ENCODE peak calls at places on chromosomes 4 and X, in five cellular contexts. M, Z, O, U and W are unnamed samples.

GRCh38 chr4:6277935-6278800 is 8.5 kb downstream of the WFS1 start:
- DNase-seq in M (no peak), Z (no peak), O (no peak), U (no peak), W (no peak)

GRCh38 chr4:126238010-126238409 is 923.3 kb downstream of the FAT4 start:
- DNase-seq in M (no peak), Z (no peak), O (no peak), U (no peak), W (no peak)

GRCh38 chr4:93199492-93199891 is 629.1 kb upstream of the ATOH1 start:
- DNase-seq in M (no peak), Z (no peak), O (peak; percentile 20), U (peak; percentile 13), W (peak; percentile 31)

GRCh38 chr4:155629831-155630425 is 36.7 kb upstream of the GUCY1A1 start:
- DNase-seq in M (no peak), Z (no peak), O (no peak), U (no peak), W (no peak)

GRCh38 chr4:128163177-128164117 is 102.3 kb downstream of the LARP1B start:
- DNase-seq in M (no peak), Z (no peak), O (no peak), U (peak; percentile 60), W (no peak)

GRCh38 chr4:152983221-152983620 is 47.1 kb downstream of the FHDC1 start:
- DNase-seq in M (no peak), Z (no peak), O (no peak), U (no peak), W (no peak)

GRCh38 chr4:1421650-1422049 is 15.4 kb upstream of the NKX1-1 start:
- DNase-seq in M (no peak), Z (no peak), O (no peak), U (no peak), W (no peak)

GRCh38 chr4:91116861-91117260 is 989.7 kb downstream of the CCSER1 start:
- DNase-seq in M (no peak), Z (no peak), O (no peak), U (peak; percentile 2), W (peak; percentile 33)

GRCh38 chr4:165378763-165379631 is at the start of gene CPE:
- DNase-seq in M (peak; percentile 82), Z (peak; percentile 17), O (peak; percentile 55), U (no peak), W (peak; percentile 63)

GRCh38 chrX:40755291-40756249 is 20.2 kb upstream of the MED14 start:
- DNase-seq in M (no peak), Z (no peak), O (no peak), U (no peak), W (no peak)

GRCh38 chr4:37876156-37876555 is 14.7 kb upstream of the TBC1D1 start:
- DNase-seq in M (no peak), Z (no peak), O (no peak), U (no peak), W (no peak)

GRCh38 chr4:5322321-5322720 is 271.0 kb downstream of the STK32B start:
- DNase-seq in M (no peak), Z (no peak), O (no peak), U (no peak), W (no peak)

GRCh38 chr4:123297836-123298235 is 98.8 kb upstream of the SPRY1 start:
- DNase-seq in M (no peak), Z (no peak), O (no peak), U (no peak), W (no peak)

GRCh38 chr4:120843840-120844527 is 78.5 kb downstream of the PRDM5 start:
- DNase-seq in M (peak; percentile 72), Z (no peak), O (no peak), U (no peak), W (no peak)

GRCh38 chr4:72641611-72642010 is 72.6 kb upstream of the ADAMTS3 start:
- DNase-seq in M (no peak), Z (no peak), O (no peak), U (no peak), W (no peak)

GRCh38 chr4:74267998-74268606 is 40.2 kb upstream of the EPGN start:
- DNase-seq in M (no peak), Z (no peak), O (no peak), U (peak; percentile 54), W (peak; percentile 42)

GRCh38 chrX:11143931-11144678 is 33.0 kb downstream of the HCCS start:
- DNase-seq in M (no peak), Z (no peak), O (peak; percentile 61), U (peak; percentile 43), W (peak; percentile 65)

GRCh38 chrX:23732704-23733103 is 10.4 kb downstream of the ACOT9 start:
- DNase-seq in M (no peak), Z (no peak), O (peak; percentile 42), U (no peak), W (peak; percentile 77)